ENCODE peak calls at places on chromosomes 4 and X, in four cellular contexts. C is NCI-H1436, Y is lower lobe of right lung, I is activated T-cell treated with anti-CD3 and anti-CD28 coated beads for 1 hour. G is an unnamed sample.

GRCh38 chrX:35562395-35562794 is 235.7 kb upstream of the MAGEB16 start:
- DNase-seq in C (no peak), Y (no peak), I (no peak), G (no peak)

GRCh38 chr4:147924604-147925412 is 192.9 kb downstream of the ARHGAP10 start:
- DNase-seq in C (peak; percentile 6), Y (no peak), I (no peak), G (no peak)

GRCh38 chrX:111823068-111823467 is 52.9 kb upstream of the TRPC5OS start:
- DNase-seq in C (no peak), Y (no peak), I (no peak), G (no peak)

GRCh38 chr4:184347251-184348239 is 126.8 kb downstream of the IRF2 start:
- DNase-seq in C (peak; percentile 80), Y (peak; percentile 74), I (no peak), G (no peak)

GRCh38 chrX:20418379-20418778 is 151.7 kb upstream of the RPS6KA3 start:
- DNase-seq in C (no peak), Y (no peak), I (no peak), G (no peak)

GRCh38 chr4:11072999-11073398 is 355.7 kb downstream of the HS3ST1 start:
- DNase-seq in C (no peak), Y (no peak), I (no peak), G (no peak)

GRCh38 chrX:124902953-124903352 is 416.7 kb upstream of the TEX13C start:
- DNase-seq in C (no peak), Y (no peak), I (no peak), G (no peak)

GRCh38 chr4:20603671-20604313 is 96.5 kb upstream of the PACRGL start:
- DNase-seq in C (no peak), Y (no peak), I (no peak), G (no peak)

GRCh38 chr4:16730522-16730921 is 167.9 kb downstream of the LDB2 start:
- DNase-seq in C (no peak), Y (no peak), I (no peak), G (no peak)

GRCh38 chrX:2691543-2692220 is 587 bp downstream of the CD99 start:
- DNase-seq in C (no peak), Y (peak; percentile 75), I (no peak), G (no peak)

GRCh38 chr4:162839814-162840213 is 326.9 kb downstream of the NAF1 start:
- DNase-seq in C (no peak), Y (no peak), I (no peak), G (no peak)

GRCh38 chr4:22235798-22236197 is 280.1 kb downstream of the ADGRA3 start:
- DNase-seq in C (no peak), Y (no peak), I (no peak), G (no peak)

GRCh38 chrX:24081661-24082154 is 27.0 kb downstream of the EIF2S3 start:
- DNase-seq in C (peak; percentile 19), Y (peak; percentile 55), I (peak; percentile 19), G (peak; percentile 24)

GRCh38 chrX:40108959-40109287 is 11.2 kb upstream of the BCOR start:
- DNase-seq in C (no peak), Y (peak; percentile 79), I (peak; percentile 53), G (no peak)

G was measured in memory B cell.